ENCODE peak calls at places on chromosomes 16 and 17, in ten cellular contexts. One of them, this sample, is unnamed.

GRCh38 chr17:7080445-7081041 is 492 bp upstream of the CLEC10A start:
- DNase-seq in stimulated activated naive B cell treated with anti-CD40 and anti-IgM and Interleukin-4, amounts not matched to agents 10 μg/mL and 1 μg/mL and 100 μg/mL, for 72 hours: no peak
- DNase-seq in stimulated activated naive CD8-positive, alpha-beta T cell treated with anti-CD3 and anti-CD28 coated beads, Interleukin-15, Interleukin-2, amounts not matched to agents 100 U/mL and 50 U/mL, for 24 hours: no peak
- DNase-seq in kidney glomerular epithelial cell: no peak
- DNase-seq in COR-L47: no peak
- DNase-seq in Right ventricle myocardium superior: peak
- DNase-seq in effector memory CD4-positive, alpha-beta T cell: no peak
- DNase-seq in mucosa of gallbladder: peak
- DNase-seq in psoas muscle: peak
- DNase-seq in activated naive CD8-positive, alpha-beta T cell treated with anti-CD3 and anti-CD28 coated beads for 36 hours: no peak
- DNase-seq in this sample: peak

GRCh38 chr17:42065201-42065600 is 14.8 kb upstream of the C17orf113 start:
- DNase-seq in COR-L47: no peak
- DNase-seq in psoas muscle: no peak
- DNase-seq in stimulated activated naive CD8-positive, alpha-beta T cell treated with anti-CD3 and anti-CD28 coated beads, Interleukin-15, Interleukin-2, amounts not matched to agents 100 U/mL and 50 U/mL, for 24 hours: no peak
- DNase-seq in effector memory CD4-positive, alpha-beta T cell: no peak
- DNase-seq in mucosa of gallbladder: no peak
- DNase-seq in Right ventricle myocardium superior: no peak
- DNase-seq in kidney glomerular epithelial cell: no peak
- DNase-seq in activated naive CD8-positive, alpha-beta T cell treated with anti-CD3 and anti-CD28 coated beads for 36 hours: no peak
- DNase-seq in stimulated activated naive B cell treated with anti-CD40 and anti-IgM and Interleukin-4, amounts not matched to agents 10 μg/mL and 1 μg/mL and 100 μg/mL, for 72 hours: no peak
- DNase-seq in this sample: no peak

GRCh38 chr17:5877948-5878347 is 192.2 kb upstream of the WSCD1 start:
- DNase-seq in psoas muscle: peak
- DNase-seq in mucosa of gallbladder: no peak
- DNase-seq in activated naive CD8-positive, alpha-beta T cell treated with anti-CD3 and anti-CD28 coated beads for 36 hours: no peak
- DNase-seq in kidney glomerular epithelial cell: no peak
- DNase-seq in stimulated activated naive CD8-positive, alpha-beta T cell treated with anti-CD3 and anti-CD28 coated beads, Interleukin-15, Interleukin-2, amounts not matched to agents 100 U/mL and 50 U/mL, for 24 hours: no peak
- DNase-seq in COR-L47: no peak
- DNase-seq in effector memory CD4-positive, alpha-beta T cell: no peak
- DNase-seq in stimulated activated naive B cell treated with anti-CD40 and anti-IgM and Interleukin-4, amounts not matched to agents 10 μg/mL and 1 μg/mL and 100 μg/mL, for 72 hours: no peak
- DNase-seq in Right ventricle myocardium superior: peak
- DNase-seq in this sample: no peak

GRCh38 chr17:76883744-76884525 is 15.7 kb downstream of the MGAT5B start:
- DNase-seq in effector memory CD4-positive, alpha-beta T cell: no peak
- DNase-seq in COR-L47: no peak
- DNase-seq in kidney glomerular epithelial cell: no peak
- DNase-seq in Right ventricle myocardium superior: no peak
- DNase-seq in stimulated activated naive B cell treated with anti-CD40 and anti-IgM and Interleukin-4, amounts not matched to agents 10 μg/mL and 1 μg/mL and 100 μg/mL, for 72 hours: no peak
- DNase-seq in mucosa of gallbladder: no peak
- DNase-seq in activated naive CD8-positive, alpha-beta T cell treated with anti-CD3 and anti-CD28 coated beads for 36 hours: no peak
- DNase-seq in psoas muscle: no peak
- DNase-seq in stimulated activated naive CD8-positive, alpha-beta T cell treated with anti-CD3 and anti-CD28 coated beads, Interleukin-15, Interleukin-2, amounts not matched to agents 100 U/mL and 50 U/mL, for 24 hours: no peak
- DNase-seq in this sample: peak

GRCh38 chr17:77266891-77267341 is 126.1 kb downstream of the SEC14L1 start:
- DNase-seq in psoas muscle: no peak
- DNase-seq in effector memory CD4-positive, alpha-beta T cell: no peak
- DNase-seq in Right ventricle myocardium superior: no peak
- DNase-seq in activated naive CD8-positive, alpha-beta T cell treated with anti-CD3 and anti-CD28 coated beads for 36 hours: peak
- DNase-seq in stimulated activated naive B cell treated with anti-CD40 and anti-IgM and Interleukin-4, amounts not matched to agents 10 μg/mL and 1 μg/mL and 100 μg/mL, for 72 hours: no peak
- DNase-seq in COR-L47: no peak
- DNase-seq in mucosa of gallbladder: no peak
- DNase-seq in stimulated activated naive CD8-positive, alpha-beta T cell treated with anti-CD3 and anti-CD28 coated beads, Interleukin-15, Interleukin-2, amounts not matched to agents 100 U/mL and 50 U/mL, for 24 hours: no peak
- DNase-seq in kidney glomerular epithelial cell: no peak
- DNase-seq in this sample: no peak

GRCh38 chr17:18144261-18144660 is 35.7 kb downstream of the MYO15A start:
- DNase-seq in kidney glomerular epithelial cell: no peak
- DNase-seq in mucosa of gallbladder: no peak
- DNase-seq in stimulated activated naive B cell treated with anti-CD40 and anti-IgM and Interleukin-4, amounts not matched to agents 10 μg/mL and 1 μg/mL and 100 μg/mL, for 72 hours: no peak
- DNase-seq in stimulated activated naive CD8-positive, alpha-beta T cell treated with anti-CD3 and anti-CD28 coated beads, Interleukin-15, Interleukin-2, amounts not matched to agents 100 U/mL and 50 U/mL, for 24 hours: no peak
- DNase-seq in effector memory CD4-positive, alpha-beta T cell: no peak
- DNase-seq in psoas muscle: no peak
- DNase-seq in Right ventricle myocardium superior: no peak
- DNase-seq in COR-L47: no peak
- DNase-seq in activated naive CD8-positive, alpha-beta T cell treated with anti-CD3 and anti-CD28 coated beads for 36 hours: no peak
- DNase-seq in this sample: no peak

GRCh38 chr17:79457889-79458288 is 153.0 kb downstream of the RBFOX3 start:
- DNase-seq in effector memory CD4-positive, alpha-beta T cell: no peak
- DNase-seq in mucosa of gallbladder: no peak
- DNase-seq in Right ventricle myocardium superior: no peak
- DNase-seq in kidney glomerular epithelial cell: no peak
- DNase-seq in stimulated activated naive CD8-positive, alpha-beta T cell treated with anti-CD3 and anti-CD28 coated beads, Interleukin-15, Interleukin-2, amounts not matched to agents 100 U/mL and 50 U/mL, for 24 hours: no peak
- DNase-seq in psoas muscle: no peak
- DNase-seq in stimulated activated naive B cell treated with anti-CD40 and anti-IgM and Interleukin-4, amounts not matched to agents 10 μg/mL and 1 μg/mL and 100 μg/mL, for 72 hours: no peak
- DNase-seq in COR-L47: no peak
- DNase-seq in activated naive CD8-positive, alpha-beta T cell treated with anti-CD3 and anti-CD28 coated beads for 36 hours: no peak
- DNase-seq in this sample: no peak

GRCh38 chr16:57966986-57967385 is 3.9 kb downstream of the CNGB1 start:
- DNase-seq in kidney glomerular epithelial cell: no peak
- DNase-seq in psoas muscle: no peak
- DNase-seq in stimulated activated naive B cell treated with anti-CD40 and anti-IgM and Interleukin-4, amounts not matched to agents 10 μg/mL and 1 μg/mL and 100 μg/mL, for 72 hours: no peak
- DNase-seq in stimulated activated naive CD8-positive, alpha-beta T cell treated with anti-CD3 and anti-CD28 coated beads, Interleukin-15, Interleukin-2, amounts not matched to agents 100 U/mL and 50 U/mL, for 24 hours: no peak
- DNase-seq in effector memory CD4-positive, alpha-beta T cell: no peak
- DNase-seq in COR-L47: no peak
- DNase-seq in mucosa of gallbladder: no peak
- DNase-seq in activated naive CD8-positive, alpha-beta T cell treated with anti-CD3 and anti-CD28 coated beads for 36 hours: no peak
- DNase-seq in Right ventricle myocardium superior: no peak
- DNase-seq in this sample: no peak

GRCh38 chr17:18362509-18363020 is 785 bp downstream of the SHMT1 start:
- DNase-seq in effector memory CD4-positive, alpha-beta T cell: no peak
- DNase-seq in mucosa of gallbladder: peak
- DNase-seq in activated naive CD8-positive, alpha-beta T cell treated with anti-CD3 and anti-CD28 coated beads for 36 hours: peak
- DNase-seq in COR-L47: no peak
- DNase-seq in psoas muscle: peak
- DNase-seq in Right ventricle myocardium superior: peak
- DNase-seq in stimulated activated naive B cell treated with anti-CD40 and anti-IgM and Interleukin-4, amounts not matched to agents 10 μg/mL and 1 μg/mL and 100 μg/mL, for 72 hours: no peak
- DNase-seq in kidney glomerular epithelial cell: peak
- DNase-seq in stimulated activated naive CD8-positive, alpha-beta T cell treated with anti-CD3 and anti-CD28 coated beads, Interleukin-15, Interleukin-2, amounts not matched to agents 100 U/mL and 50 U/mL, for 24 hours: peak
- DNase-seq in this sample: peak

GRCh38 chr16:72050769-72051464 is 3.4 kb upstream of the HP start:
- DNase-seq in psoas muscle: peak
- DNase-seq in Right ventricle myocardium superior: peak
- DNase-seq in effector memory CD4-positive, alpha-beta T cell: no peak
- DNase-seq in activated naive CD8-positive, alpha-beta T cell treated with anti-CD3 and anti-CD28 coated beads for 36 hours: no peak
- DNase-seq in stimulated activated naive CD8-positive, alpha-beta T cell treated with anti-CD3 and anti-CD28 coated beads, Interleukin-15, Interleukin-2, amounts not matched to agents 100 U/mL and 50 U/mL, for 24 hours: no peak
- DNase-seq in mucosa of gallbladder: no peak
- DNase-seq in stimulated activated naive B cell treated with anti-CD40 and anti-IgM and Interleukin-4, amounts not matched to agents 10 μg/mL and 1 μg/mL and 100 μg/mL, for 72 hours: no peak
- DNase-seq in kidney glomerular epithelial cell: no peak
- DNase-seq in COR-L47: no peak
- DNase-seq in this sample: no peak

GRCh38 chr16:58494981-58495860 is 4.7 kb upstream of the NDRG4 start:
- DNase-seq in kidney glomerular epithelial cell: peak
- DNase-seq in stimulated activated naive CD8-positive, alpha-beta T cell treated with anti-CD3 and anti-CD28 coated beads, Interleukin-15, Interleukin-2, amounts not matched to agents 100 U/mL and 50 U/mL, for 24 hours: peak
- DNase-seq in COR-L47: peak
- DNase-seq in mucosa of gallbladder: peak
- DNase-seq in effector memory CD4-positive, alpha-beta T cell: peak
- DNase-seq in activated naive CD8-positive, alpha-beta T cell treated with anti-CD3 and anti-CD28 coated beads for 36 hours: peak
- DNase-seq in Right ventricle myocardium superior: peak
- DNase-seq in psoas muscle: no peak
- DNase-seq in stimulated activated naive B cell treated with anti-CD40 and anti-IgM and Interleukin-4, amounts not matched to agents 10 μg/mL and 1 μg/mL and 100 μg/mL, for 72 hours: peak
- DNase-seq in this sample: peak

GRCh38 chr17:43092891-43093290 is 32.3 kb downstream of the BRCA1 start:
- DNase-seq in mucosa of gallbladder: no peak
- DNase-seq in kidney glomerular epithelial cell: no peak
- DNase-seq in effector memory CD4-positive, alpha-beta T cell: no peak
- DNase-seq in Right ventricle myocardium superior: no peak
- DNase-seq in stimulated activated naive B cell treated with anti-CD40 and anti-IgM and Interleukin-4, amounts not matched to agents 10 μg/mL and 1 μg/mL and 100 μg/mL, for 72 hours: no peak
- DNase-seq in stimulated activated naive CD8-positive, alpha-beta T cell treated with anti-CD3 and anti-CD28 coated beads, Interleukin-15, Interleukin-2, amounts not matched to agents 100 U/mL and 50 U/mL, for 24 hours: no peak
- DNase-seq in COR-L47: no peak
- DNase-seq in activated naive CD8-positive, alpha-beta T cell treated with anti-CD3 and anti-CD28 coated beads for 36 hours: no peak
- DNase-seq in psoas muscle: no peak
- DNase-seq in this sample: no peak

GRCh38 chr17:63275318-63275967 is 170.7 kb downstream of the CYB561 start:
- DNase-seq in COR-L47: no peak
- DNase-seq in effector memory CD4-positive, alpha-beta T cell: no peak
- DNase-seq in Right ventricle myocardium superior: no peak
- DNase-seq in activated naive CD8-positive, alpha-beta T cell treated with anti-CD3 and anti-CD28 coated beads for 36 hours: peak
- DNase-seq in stimulated activated naive B cell treated with anti-CD40 and anti-IgM and Interleukin-4, amounts not matched to agents 10 μg/mL and 1 μg/mL and 100 μg/mL, for 72 hours: no peak
- DNase-seq in mucosa of gallbladder: no peak
- DNase-seq in psoas muscle: no peak
- DNase-seq in kidney glomerular epithelial cell: peak
- DNase-seq in stimulated activated naive CD8-positive, alpha-beta T cell treated with anti-CD3 and anti-CD28 coated beads, Interleukin-15, Interleukin-2, amounts not matched to agents 100 U/mL and 50 U/mL, for 24 hours: peak
- DNase-seq in this sample: no peak

GRCh38 chr17:74873874-74874614 is 1.2 kb upstream of the FDXR start:
- DNase-seq in kidney glomerular epithelial cell: peak
- DNase-seq in Right ventricle myocardium superior: no peak
- DNase-seq in stimulated activated naive B cell treated with anti-CD40 and anti-IgM and Interleukin-4, amounts not matched to agents 10 μg/mL and 1 μg/mL and 100 μg/mL, for 72 hours: no peak
- DNase-seq in COR-L47: no peak
- DNase-seq in psoas muscle: no peak
- DNase-seq in mucosa of gallbladder: no peak
- DNase-seq in effector memory CD4-positive, alpha-beta T cell: no peak
- DNase-seq in activated naive CD8-positive, alpha-beta T cell treated with anti-CD3 and anti-CD28 coated beads for 36 hours: no peak
- DNase-seq in stimulated activated naive CD8-positive, alpha-beta T cell treated with anti-CD3 and anti-CD28 coated beads, Interleukin-15, Interleukin-2, amounts not matched to agents 100 U/mL and 50 U/mL, for 24 hours: no peak
- DNase-seq in this sample: no peak

GRCh38 chr16:11386054-11386680 is 40.9 kb downstream of the RMI2 start:
- DNase-seq in mucosa of gallbladder: no peak
- DNase-seq in effector memory CD4-positive, alpha-beta T cell: no peak
- DNase-seq in activated naive CD8-positive, alpha-beta T cell treated with anti-CD3 and anti-CD28 coated beads for 36 hours: no peak
- DNase-seq in stimulated activated naive CD8-positive, alpha-beta T cell treated with anti-CD3 and anti-CD28 coated beads, Interleukin-15, Interleukin-2, amounts not matched to agents 100 U/mL and 50 U/mL, for 24 hours: peak
- DNase-seq in COR-L47: no peak
- DNase-seq in Right ventricle myocardium superior: no peak
- DNase-seq in psoas muscle: no peak
- DNase-seq in stimulated activated naive B cell treated with anti-CD40 and anti-IgM and Interleukin-4, amounts not matched to agents 10 μg/mL and 1 μg/mL and 100 μg/mL, for 72 hours: peak
- DNase-seq in kidney glomerular epithelial cell: no peak
- DNase-seq in this sample: no peak

GRCh38 chr17:80942360-80943345 is 49.0 kb upstream of the CHMP6 start:
- DNase-seq in psoas muscle: peak
- DNase-seq in effector memory CD4-positive, alpha-beta T cell: no peak
- DNase-seq in stimulated activated naive CD8-positive, alpha-beta T cell treated with anti-CD3 and anti-CD28 coated beads, Interleukin-15, Interleukin-2, amounts not matched to agents 100 U/mL and 50 U/mL, for 24 hours: no peak
- DNase-seq in kidney glomerular epithelial cell: no peak
- DNase-seq in stimulated activated naive B cell treated with anti-CD40 and anti-IgM and Interleukin-4, amounts not matched to agents 10 μg/mL and 1 μg/mL and 100 μg/mL, for 72 hours: no peak
- DNase-seq in Right ventricle myocardium superior: peak
- DNase-seq in COR-L47: peak
- DNase-seq in mucosa of gallbladder: peak
- DNase-seq in activated naive CD8-positive, alpha-beta T cell treated with anti-CD3 and anti-CD28 coated beads for 36 hours: no peak
- DNase-seq in this sample: peak

GRCh38 chr17:75785770-75786538 is 1.3 kb downstream of the UNK start:
- DNase-seq in psoas muscle: no peak
- DNase-seq in effector memory CD4-positive, alpha-beta T cell: no peak
- DNase-seq in kidney glomerular epithelial cell: peak
- DNase-seq in stimulated activated naive B cell treated with anti-CD40 and anti-IgM and Interleukin-4, amounts not matched to agents 10 μg/mL and 1 μg/mL and 100 μg/mL, for 72 hours: no peak
- DNase-seq in mucosa of gallbladder: no peak
- DNase-seq in stimulated activated naive CD8-positive, alpha-beta T cell treated with anti-CD3 and anti-CD28 coated beads, Interleukin-15, Interleukin-2, amounts not matched to agents 100 U/mL and 50 U/mL, for 24 hours: no peak
- DNase-seq in Right ventricle myocardium superior: no peak
- DNase-seq in COR-L47: no peak
- DNase-seq in activated naive CD8-positive, alpha-beta T cell treated with anti-CD3 and anti-CD28 coated beads for 36 hours: no peak
- DNase-seq in this sample: no peak

GRCh38 chr16:19410435-19411153 is 7.1 kb upstream of the TMC5 start:
- DNase-seq in stimulated activated naive CD8-positive, alpha-beta T cell treated with anti-CD3 and anti-CD28 coated beads, Interleukin-15, Interleukin-2, amounts not matched to agents 100 U/mL and 50 U/mL, for 24 hours: peak
- DNase-seq in Right ventricle myocardium superior: no peak
- DNase-seq in COR-L47: no peak
- DNase-seq in stimulated activated naive B cell treated with anti-CD40 and anti-IgM and Interleukin-4, amounts not matched to agents 10 μg/mL and 1 μg/mL and 100 μg/mL, for 72 hours: no peak
- DNase-seq in kidney glomerular epithelial cell: no peak
- DNase-seq in effector memory CD4-positive, alpha-beta T cell: no peak
- DNase-seq in mucosa of gallbladder: no peak
- DNase-seq in psoas muscle: peak
- DNase-seq in activated naive CD8-positive, alpha-beta T cell treated with anti-CD3 and anti-CD28 coated beads for 36 hours: peak
- DNase-seq in this sample: no peak

GRCh38 chr17:52148969-52149351 is 9.6 kb downstream of the CA10 start:
- DNase-seq in mucosa of gallbladder: peak
- DNase-seq in effector memory CD4-positive, alpha-beta T cell: no peak
- DNase-seq in Right ventricle myocardium superior: no peak
- DNase-seq in psoas muscle: no peak
- DNase-seq in stimulated activated naive B cell treated with anti-CD40 and anti-IgM and Interleukin-4, amounts not matched to agents 10 μg/mL and 1 μg/mL and 100 μg/mL, for 72 hours: no peak
- DNase-seq in activated naive CD8-positive, alpha-beta T cell treated with anti-CD3 and anti-CD28 coated beads for 36 hours: no peak
- DNase-seq in stimulated activated naive CD8-positive, alpha-beta T cell treated with anti-CD3 and anti-CD28 coated beads, Interleukin-15, Interleukin-2, amounts not matched to agents 100 U/mL and 50 U/mL, for 24 hours: no peak
- DNase-seq in kidney glomerular epithelial cell: peak
- DNase-seq in COR-L47: no peak
- DNase-seq in this sample: peak

GRCh38 chr17:79485991-79486390 is 124.9 kb downstream of the RBFOX3 start:
- DNase-seq in effector memory CD4-positive, alpha-beta T cell: no peak
- DNase-seq in activated naive CD8-positive, alpha-beta T cell treated with anti-CD3 and anti-CD28 coated beads for 36 hours: no peak
- DNase-seq in Right ventricle myocardium superior: no peak
- DNase-seq in psoas muscle: no peak
- DNase-seq in mucosa of gallbladder: no peak
- DNase-seq in kidney glomerular epithelial cell: no peak
- DNase-seq in stimulated activated naive B cell treated with anti-CD40 and anti-IgM and Interleukin-4, amounts not matched to agents 10 μg/mL and 1 μg/mL and 100 μg/mL, for 72 hours: no peak
- DNase-seq in stimulated activated naive CD8-positive, alpha-beta T cell treated with anti-CD3 and anti-CD28 coated beads, Interleukin-15, Interleukin-2, amounts not matched to agents 100 U/mL and 50 U/mL, for 24 hours: no peak
- DNase-seq in COR-L47: no peak
- DNase-seq in this sample: no peak

GRCh38 chr17:66900126-66901010 is 64.1 kb upstream of the CACNG4 start:
- DNase-seq in mucosa of gallbladder: no peak
- DNase-seq in activated naive CD8-positive, alpha-beta T cell treated with anti-CD3 and anti-CD28 coated beads for 36 hours: no peak
- DNase-seq in effector memory CD4-positive, alpha-beta T cell: no peak
- DNase-seq in kidney glomerular epithelial cell: peak
- DNase-seq in stimulated activated naive B cell treated with anti-CD40 and anti-IgM and Interleukin-4, amounts not matched to agents 10 μg/mL and 1 μg/mL and 100 μg/mL, for 72 hours: no peak
- DNase-seq in Right ventricle myocardium superior: no peak
- DNase-seq in stimulated activated naive CD8-positive, alpha-beta T cell treated with anti-CD3 and anti-CD28 coated beads, Interleukin-15, Interleukin-2, amounts not matched to agents 100 U/mL and 50 U/mL, for 24 hours: no peak
- DNase-seq in psoas muscle: no peak
- DNase-seq in COR-L47: peak
- DNase-seq in this sample: no peak

GRCh38 chr16:79767597-79768280 is 167.2 kb upstream of the MAF start:
- DNase-seq in kidney glomerular epithelial cell: peak
- DNase-seq in stimulated activated naive CD8-positive, alpha-beta T cell treated with anti-CD3 and anti-CD28 coated beads, Interleukin-15, Interleukin-2, amounts not matched to agents 100 U/mL and 50 U/mL, for 24 hours: no peak
- DNase-seq in psoas muscle: peak
- DNase-seq in mucosa of gallbladder: peak
- DNase-seq in COR-L47: no peak
- DNase-seq in effector memory CD4-positive, alpha-beta T cell: no peak
- DNase-seq in stimulated activated naive B cell treated with anti-CD40 and anti-IgM and Interleukin-4, amounts not matched to agents 10 μg/mL and 1 μg/mL and 100 μg/mL, for 72 hours: no peak
- DNase-seq in Right ventricle myocardium superior: no peak
- DNase-seq in activated naive CD8-positive, alpha-beta T cell treated with anti-CD3 and anti-CD28 coated beads for 36 hours: no peak
- DNase-seq in this sample: peak

GRCh38 chr16:4593069-4593468 is 21.6 kb downstream of the UBALD1 start:
- DNase-seq in stimulated activated naive CD8-positive, alpha-beta T cell treated with anti-CD3 and anti-CD28 coated beads, Interleukin-15, Interleukin-2, amounts not matched to agents 100 U/mL and 50 U/mL, for 24 hours: no peak
- DNase-seq in effector memory CD4-positive, alpha-beta T cell: no peak
- DNase-seq in psoas muscle: no peak
- DNase-seq in activated naive CD8-positive, alpha-beta T cell treated with anti-CD3 and anti-CD28 coated beads for 36 hours: no peak
- DNase-seq in mucosa of gallbladder: no peak
- DNase-seq in COR-L47: peak
- DNase-seq in kidney glomerular epithelial cell: no peak
- DNase-seq in Right ventricle myocardium superior: no peak
- DNase-seq in stimulated activated naive B cell treated with anti-CD40 and anti-IgM and Interleukin-4, amounts not matched to agents 10 μg/mL and 1 μg/mL and 100 μg/mL, for 72 hours: no peak
- DNase-seq in this sample: no peak

GRCh38 chr16:86227801-86228200 is 282.5 kb upstream of the FOXF1 start:
- DNase-seq in COR-L47: no peak
- DNase-seq in psoas muscle: no peak
- DNase-seq in Right ventricle myocardium superior: no peak
- DNase-seq in stimulated activated naive B cell treated with anti-CD40 and anti-IgM and Interleukin-4, amounts not matched to agents 10 μg/mL and 1 μg/mL and 100 μg/mL, for 72 hours: no peak
- DNase-seq in activated naive CD8-positive, alpha-beta T cell treated with anti-CD3 and anti-CD28 coated beads for 36 hours: no peak
- DNase-seq in effector memory CD4-positive, alpha-beta T cell: no peak
- DNase-seq in kidney glomerular epithelial cell: no peak
- DNase-seq in mucosa of gallbladder: no peak
- DNase-seq in stimulated activated naive CD8-positive, alpha-beta T cell treated with anti-CD3 and anti-CD28 coated beads, Interleukin-15, Interleukin-2, amounts not matched to agents 100 U/mL and 50 U/mL, for 24 hours: no peak
- DNase-seq in this sample: no peak

GRCh38 chr16:70746708-70747424 is 54.1 kb downstream of the VAC14 start:
- DNase-seq in stimulated activated naive B cell treated with anti-CD40 and anti-IgM and Interleukin-4, amounts not matched to agents 10 μg/mL and 1 μg/mL and 100 μg/mL, for 72 hours: no peak
- DNase-seq in mucosa of gallbladder: peak
- DNase-seq in effector memory CD4-positive, alpha-beta T cell: no peak
- DNase-seq in activated naive CD8-positive, alpha-beta T cell treated with anti-CD3 and anti-CD28 coated beads for 36 hours: peak
- DNase-seq in kidney glomerular epithelial cell: peak
- DNase-seq in COR-L47: peak
- DNase-seq in Right ventricle myocardium superior: peak
- DNase-seq in stimulated activated naive CD8-positive, alpha-beta T cell treated with anti-CD3 and anti-CD28 coated beads, Interleukin-15, Interleukin-2, amounts not matched to agents 100 U/mL and 50 U/mL, for 24 hours: peak
- DNase-seq in psoas muscle: peak
- DNase-seq in this sample: no peak

GRCh38 chr16:87076950-87077749 is 240.0 kb downstream of the C16orf95 start:
- DNase-seq in COR-L47: peak
- DNase-seq in Right ventricle myocardium superior: peak
- DNase-seq in stimulated activated naive B cell treated with anti-CD40 and anti-IgM and Interleukin-4, amounts not matched to agents 10 μg/mL and 1 μg/mL and 100 μg/mL, for 72 hours: peak
- DNase-seq in mucosa of gallbladder: peak
- DNase-seq in activated naive CD8-positive, alpha-beta T cell treated with anti-CD3 and anti-CD28 coated beads for 36 hours: peak
- DNase-seq in kidney glomerular epithelial cell: no peak
- DNase-seq in psoas muscle: no peak
- DNase-seq in stimulated activated naive CD8-positive, alpha-beta T cell treated with anti-CD3 and anti-CD28 coated beads, Interleukin-15, Interleukin-2, amounts not matched to agents 100 U/mL and 50 U/mL, for 24 hours: peak
- DNase-seq in effector memory CD4-positive, alpha-beta T cell: no peak
- DNase-seq in this sample: no peak

GRCh38 chr16:84294196-84295142 is at the start of gene WFDC1:
- DNase-seq in psoas muscle: no peak
- DNase-seq in activated naive CD8-positive, alpha-beta T cell treated with anti-CD3 and anti-CD28 coated beads for 36 hours: no peak
- DNase-seq in kidney glomerular epithelial cell: no peak
- DNase-seq in stimulated activated naive CD8-positive, alpha-beta T cell treated with anti-CD3 and anti-CD28 coated beads, Interleukin-15, Interleukin-2, amounts not matched to agents 100 U/mL and 50 U/mL, for 24 hours: no peak
- DNase-seq in Right ventricle myocardium superior: no peak
- DNase-seq in effector memory CD4-positive, alpha-beta T cell: no peak
- DNase-seq in stimulated activated naive B cell treated with anti-CD40 and anti-IgM and Interleukin-4, amounts not matched to agents 10 μg/mL and 1 μg/mL and 100 μg/mL, for 72 hours: no peak
- DNase-seq in COR-L47: no peak
- DNase-seq in mucosa of gallbladder: no peak
- DNase-seq in this sample: peak

GRCh38 chr16:2737238-2737605 is 15.2 kb upstream of the SRRM2 start:
- DNase-seq in kidney glomerular epithelial cell: no peak
- DNase-seq in mucosa of gallbladder: no peak
- DNase-seq in activated naive CD8-positive, alpha-beta T cell treated with anti-CD3 and anti-CD28 coated beads for 36 hours: no peak
- DNase-seq in Right ventricle myocardium superior: peak
- DNase-seq in stimulated activated naive B cell treated with anti-CD40 and anti-IgM and Interleukin-4, amounts not matched to agents 10 μg/mL and 1 μg/mL and 100 μg/mL, for 72 hours: no peak
- DNase-seq in stimulated activated naive CD8-positive, alpha-beta T cell treated with anti-CD3 and anti-CD28 coated beads, Interleukin-15, Interleukin-2, amounts not matched to agents 100 U/mL and 50 U/mL, for 24 hours: no peak
- DNase-seq in COR-L47: no peak
- DNase-seq in effector memory CD4-positive, alpha-beta T cell: no peak
- DNase-seq in psoas muscle: no peak
- DNase-seq in this sample: no peak